ENCODE peak calls at places on chromosome 17, in four cellular contexts. One of them, this sample, is unnamed.

GRCh38 chr17:58531661-58532554 is 17.5 kb upstream of the MTMR4 start:
- DNase-seq in mesothelial cell of epicardium: peak; percentile 61
- DNase-seq in MM.1S: peak; percentile 67
- DNase-seq in prostate gland: peak; percentile 32
- DNase-seq in this sample: peak; percentile 40

GRCh38 chr17:47999612-48000011 is 28.7 kb downstream of the CDK5RAP3 start:
- DNase-seq in prostate gland: no peak
- DNase-seq in MM.1S: no peak
- DNase-seq in mesothelial cell of epicardium: no peak
- DNase-seq in this sample: no peak

GRCh38 chr17:38889745-38890409 is 20.0 kb downstream of the LASP1 start:
- DNase-seq in prostate gland: no peak
- DNase-seq in mesothelial cell of epicardium: no peak
- DNase-seq in MM.1S: no peak
- DNase-seq in this sample: no peak

GRCh38 chr17:13367154-13367553 is 234.6 kb downstream of the HS3ST3A1 start:
- DNase-seq in MM.1S: no peak
- DNase-seq in mesothelial cell of epicardium: no peak
- DNase-seq in prostate gland: no peak
- DNase-seq in this sample: no peak

GRCh38 chr17:19398301-19399181 is 11.6 kb upstream of the MFAP4 start:
- DNase-seq in prostate gland: no peak
- DNase-seq in mesothelial cell of epicardium: no peak
- DNase-seq in MM.1S: no peak
- DNase-seq in this sample: no peak

GRCh38 chr17:31524926-31525800 is 133.7 kb downstream of the RAB11FIP4 start:
- DNase-seq in MM.1S: peak; percentile 65
- DNase-seq in prostate gland: peak; percentile 87
- DNase-seq in mesothelial cell of epicardium: peak; percentile 91
- DNase-seq in this sample: peak; percentile 98

GRCh38 chr17:19440421-19440820 is 29.4 kb downstream of the RNF112 start:
- DNase-seq in MM.1S: peak; percentile 28
- DNase-seq in mesothelial cell of epicardium: no peak
- DNase-seq in prostate gland: no peak
- DNase-seq in this sample: no peak

GRCh38 chr17:77834170-77835115 is 124.1 kb upstream of the TNRC6C start:
- DNase-seq in mesothelial cell of epicardium: no peak
- DNase-seq in prostate gland: no peak
- DNase-seq in MM.1S: peak; percentile 58
- DNase-seq in this sample: no peak

GRCh38 chr17:48624544-48625501 is 1.3 kb downstream of the HOXB9 start:
- DNase-seq in prostate gland: no peak
- DNase-seq in mesothelial cell of epicardium: no peak
- DNase-seq in MM.1S: no peak
- DNase-seq in this sample: no peak

GRCh38 chr17:12859520-12859919 is 70.2 kb downstream of the ARHGAP44 start:
- DNase-seq in mesothelial cell of epicardium: no peak
- DNase-seq in prostate gland: peak; percentile 36
- DNase-seq in MM.1S: no peak
- DNase-seq in this sample: no peak

GRCh38 chr17:61380217-61380835 is 19.3 kb upstream of the TBX2 start:
- DNase-seq in MM.1S: no peak
- DNase-seq in prostate gland: no peak
- DNase-seq in mesothelial cell of epicardium: no peak
- DNase-seq in this sample: no peak

GRCh38 chr17:22272363-22273146 is 580.2 kb downstream of the KCNJ18 start:
- DNase-seq in MM.1S: no peak
- DNase-seq in mesothelial cell of epicardium: no peak
- DNase-seq in prostate gland: no peak
- DNase-seq in this sample: no peak

GRCh38 chr17:74325743-74326379 is at the start of gene KIF19:
- DNase-seq in MM.1S: peak; percentile 39
- DNase-seq in prostate gland: no peak
- DNase-seq in mesothelial cell of epicardium: peak; percentile 50
- DNase-seq in this sample: peak; percentile 44

GRCh38 chr17:82103588-82104451 is 5.8 kb upstream of the FASN start:
- DNase-seq in mesothelial cell of epicardium: no peak
- DNase-seq in MM.1S: no peak
- DNase-seq in prostate gland: peak; percentile 93
- DNase-seq in this sample: peak; percentile 38

GRCh38 chr17:38958756-38959155 is 8.4 kb downstream of the FBXO47 start:
- DNase-seq in mesothelial cell of epicardium: no peak
- DNase-seq in prostate gland: no peak
- DNase-seq in MM.1S: no peak
- DNase-seq in this sample: no peak

GRCh38 chr17:43576563-43577229 is 30.6 kb upstream of the ETV4 start:
- DNase-seq in mesothelial cell of epicardium: peak; percentile 82
- DNase-seq in MM.1S: peak; percentile 57
- DNase-seq in prostate gland: peak; percentile 46
- DNase-seq in this sample: peak; percentile 73

GRCh38 chr17:39800540-39800939 is 62.8 kb downstream of the GRB7 start:
- DNase-seq in prostate gland: no peak
- DNase-seq in mesothelial cell of epicardium: no peak
- DNase-seq in MM.1S: peak; percentile 90
- DNase-seq in this sample: no peak

GRCh38 chr17:15133826-15134225 is 131.3 kb downstream of the PMP22 start:
- DNase-seq in MM.1S: no peak
- DNase-seq in prostate gland: no peak
- DNase-seq in mesothelial cell of epicardium: no peak
- DNase-seq in this sample: no peak

GRCh38 chr17:80998388-80999223 is 7.0 kb downstream of the CHMP6 start:
- DNase-seq in prostate gland: no peak
- DNase-seq in mesothelial cell of epicardium: no peak
- DNase-seq in MM.1S: no peak
- DNase-seq in this sample: no peak

GRCh38 chr17:77451894-77452852 is 311.4 kb downstream of the SEC14L1 start:
- DNase-seq in MM.1S: no peak
- DNase-seq in prostate gland: peak; percentile 78
- DNase-seq in mesothelial cell of epicardium: peak; percentile 79
- DNase-seq in this sample: no peak

GRCh38 chr17:48373130-48373844 is 56.7 kb downstream of the SKAP1 start:
- DNase-seq in mesothelial cell of epicardium: no peak
- DNase-seq in MM.1S: no peak
- DNase-seq in prostate gland: no peak
- DNase-seq in this sample: no peak

GRCh38 chr17:64732336-64733006 is 70.4 kb upstream of the SMURF2 start:
- DNase-seq in MM.1S: no peak
- DNase-seq in prostate gland: no peak
- DNase-seq in mesothelial cell of epicardium: no peak
- DNase-seq in this sample: no peak

GRCh38 chr17:14827394-14827793 is 437.7 kb downstream of the PMP22 start:
- DNase-seq in MM.1S: no peak
- DNase-seq in prostate gland: no peak
- DNase-seq in mesothelial cell of epicardium: no peak
- DNase-seq in this sample: no peak

GRCh38 chr17:21823130-21823529 is 130.8 kb downstream of the KCNJ18 start:
- DNase-seq in prostate gland: no peak
- DNase-seq in MM.1S: no peak
- DNase-seq in mesothelial cell of epicardium: no peak
- DNase-seq in this sample: no peak

GRCh38 chr17:40974366-40974765 is 7.6 kb upstream of the KRT39 start:
- DNase-seq in MM.1S: no peak
- DNase-seq in prostate gland: no peak
- DNase-seq in mesothelial cell of epicardium: no peak
- DNase-seq in this sample: no peak

GRCh38 chr17:40433551-40434384 is 9.5 kb upstream of the IGFBP4 start:
- DNase-seq in prostate gland: no peak
- DNase-seq in MM.1S: no peak
- DNase-seq in mesothelial cell of epicardium: no peak
- DNase-seq in this sample: no peak

GRCh38 chr17:74730491-74731346 is 6.3 kb upstream of the RAB37 start:
- DNase-seq in prostate gland: no peak
- DNase-seq in MM.1S: no peak
- DNase-seq in mesothelial cell of epicardium: no peak
- DNase-seq in this sample: no peak

GRCh38 chr17:58956997-58957724 is 149.5 kb downstream of the TRIM37 start:
- DNase-seq in MM.1S: no peak
- DNase-seq in mesothelial cell of epicardium: no peak
- DNase-seq in prostate gland: no peak
- DNase-seq in this sample: no peak

GRCh38 chr17:67862614-67863217 is 37.4 kb downstream of the BPTF start:
- DNase-seq in prostate gland: no peak
- DNase-seq in MM.1S: no peak
- DNase-seq in mesothelial cell of epicardium: no peak
- DNase-seq in this sample: no peak
- TF ChIP-seq CTCF in prostate gland: no peak
- TF ChIP-seq CTCF in MM.1S: no peak
- TF ChIP-seq CTCF in mesothelial cell of epicardium: no peak
- TF ChIP-seq CTCF in this sample: peak; percentile 21

GRCh38 chr17:54883939-54884338 is 16.7 kb upstream of the TOM1L1 start:
- DNase-seq in MM.1S: no peak
- DNase-seq in mesothelial cell of epicardium: no peak
- DNase-seq in prostate gland: no peak
- DNase-seq in this sample: no peak
- TF ChIP-seq CTCF in MM.1S: no peak
- TF ChIP-seq CTCF in mesothelial cell of epicardium: no peak
- TF ChIP-seq CTCF in prostate gland: no peak
- TF ChIP-seq CTCF in this sample: no peak

GRCh38 chr17:16415031-16415924 is at the start of gene TRPV2:
- DNase-seq in mesothelial cell of epicardium: no peak
- DNase-seq in MM.1S: peak; percentile 63
- DNase-seq in prostate gland: no peak
- DNase-seq in this sample: no peak
- TF ChIP-seq CTCF in mesothelial cell of epicardium: no peak
- TF ChIP-seq CTCF in MM.1S: peak; percentile 67
- TF ChIP-seq CTCF in prostate gland: no peak
- TF ChIP-seq CTCF in this sample: no peak

GRCh38 chr17:3693829-3694231 is 2.1 kb downstream of the P2RX5 start:
- DNase-seq in MM.1S: peak; percentile 24
- DNase-seq in mesothelial cell of epicardium: no peak
- DNase-seq in prostate gland: no peak
- DNase-seq in this sample: no peak

GRCh38 chr17:3697157-3697515 is 1.2 kb upstream of the P2RX5 start:
- DNase-seq in mesothelial cell of epicardium: no peak
- DNase-seq in prostate gland: no peak
- DNase-seq in MM.1S: no peak
- DNase-seq in this sample: no peak

GRCh38 chr17:3695723-3696411 is at the start of gene P2RX5:
- DNase-seq in mesothelial cell of epicardium: no peak
- DNase-seq in MM.1S: peak; percentile 65
- DNase-seq in prostate gland: no peak
- DNase-seq in this sample: no peak

GRCh38 chr17:3695129-3695722 is 729 bp downstream of the P2RX5 start:
- DNase-seq in MM.1S: peak; percentile 24
- DNase-seq in prostate gland: no peak
- DNase-seq in mesothelial cell of epicardium: no peak
- DNase-seq in this sample: no peak

GRCh38 chr17:3698139-3698538 is 2.2 kb upstream of the P2RX5 start:
- DNase-seq in mesothelial cell of epicardium: no peak
- DNase-seq in MM.1S: no peak
- DNase-seq in prostate gland: no peak
- DNase-seq in this sample: no peak
- TF ChIP-seq CTCF in mesothelial cell of epicardium: no peak
- TF ChIP-seq CTCF in MM.1S: no peak
- TF ChIP-seq CTCF in prostate gland: no peak
- TF ChIP-seq CTCF in this sample: no peak

GRCh38 chr17:83179811-83180210 is 100.4 kb downstream of the METRNL start:
- DNase-seq in mesothelial cell of epicardium: peak; percentile 30
- DNase-seq in MM.1S: no peak
- DNase-seq in prostate gland: no peak
- DNase-seq in this sample: no peak

GRCh38 chr17:83182620-83183063 is 103.2 kb downstream of the METRNL start:
- DNase-seq in mesothelial cell of epicardium: peak; percentile 33
- DNase-seq in prostate gland: no peak
- DNase-seq in MM.1S: no peak
- DNase-seq in this sample: no peak

GRCh38 chr17:83180264-83180995 is 101.0 kb downstream of the METRNL start:
- DNase-seq in prostate gland: no peak
- DNase-seq in mesothelial cell of epicardium: peak; percentile 38
- DNase-seq in MM.1S: no peak
- DNase-seq in this sample: no peak

GRCh38 chr17:83181991-83182619 is 102.7 kb downstream of the METRNL start:
- DNase-seq in mesothelial cell of epicardium: peak; percentile 35
- DNase-seq in prostate gland: no peak
- DNase-seq in MM.1S: no peak
- DNase-seq in this sample: no peak

DNA sequence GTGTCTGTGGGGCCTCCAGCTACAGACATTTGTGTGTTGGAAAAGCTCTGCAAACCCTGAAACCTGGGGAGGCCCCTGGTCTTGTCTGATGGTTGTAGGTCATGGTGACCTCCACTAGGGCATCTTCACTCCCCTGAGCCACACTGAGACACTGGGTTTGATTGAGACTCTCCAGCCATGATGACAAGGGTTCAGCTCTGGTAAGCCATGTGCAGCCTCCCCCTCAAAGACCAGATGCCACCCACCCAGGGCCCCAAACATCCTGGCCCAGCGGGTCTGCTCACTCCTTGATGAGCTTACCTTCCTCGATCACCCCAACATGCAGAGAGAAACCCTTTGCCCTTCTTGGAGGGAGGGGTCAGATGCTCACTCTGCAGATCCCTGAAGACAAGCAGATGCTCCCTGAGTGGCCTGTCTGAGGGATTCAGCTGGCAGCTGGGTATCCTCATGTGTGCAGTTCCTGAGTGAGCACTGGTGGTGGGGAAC is 101.6 kb downstream of the METRNL start:
- DNase-seq in prostate gland: no peak
- DNase-seq in MM.1S: no peak
- DNase-seq in mesothelial cell of epicardium: no peak
- DNase-seq in this sample: no peak
- TF ChIP-seq CTCF in prostate gland: no peak
- TF ChIP-seq CTCF in MM.1S: no peak
- TF ChIP-seq CTCF in mesothelial cell of epicardium: no peak
- TF ChIP-seq CTCF in this sample: no peak

GRCh38 chr17:49707246-49707607 is 537 bp downstream of the SLC35B1 start:
- DNase-seq in MM.1S: peak; percentile 27
- DNase-seq in prostate gland: no peak
- DNase-seq in mesothelial cell of epicardium: no peak
- DNase-seq in this sample: no peak
- TF ChIP-seq CTCF in MM.1S: peak; percentile 20
- TF ChIP-seq CTCF in prostate gland: no peak
- TF ChIP-seq CTCF in mesothelial cell of epicardium: no peak
- TF ChIP-seq CTCF in this sample: no peak

This sample was measured in neural crest cell.